ENCODE peak calls at places on chromosome 7, in ten cellular contexts. B is prostate gland, D is breast epithelium, P is stomach, A is K562, M is HCT116, Y is GM23338, Z is transverse colon, W is sigmoid colon, L is GM12878. G is an unnamed sample.

GRCh38 chr7:51026341-51026740 is 243.6 kb upstream of the GRB10 start:
- DNase-seq in L (no peak), P (no peak), Y (no peak), D (no peak), M (no peak), A (no peak), W (no peak), B (no peak), Z (no peak), G (no peak)

GRCh38 chr7:31948041-31948440 is 122.2 kb downstream of the PDE1C start:
- DNase-seq in W (no peak), A (no peak), P (no peak), Y (no peak), L (no peak), D (no peak), M (no peak), Z (no peak), B (no peak), G (no peak)

GRCh38 chr7:25196132-25196896 is 32.0 kb downstream of the NPVF start:
- DNase-seq in M (no peak), D (no peak), P (peak; percentile 58), Z (peak; percentile 38), B (no peak), W (no peak), Y (no peak), L (no peak), A (no peak), G (no peak)

GRCh38 chr7:125184801-125185200 is 255.2 kb upstream of the POT1 start:
- DNase-seq in M (no peak), D (no peak), Y (no peak), A (no peak), Z (no peak), W (no peak), B (no peak), P (no peak), L (no peak), G (no peak)

GRCh38 chr7:41886257-41886905 is 183.5 kb upstream of the INHBA start:
- DNase-seq in M (no peak), L (no peak), W (peak; percentile 86), Y (no peak), D (peak; percentile 24), Z (peak; percentile 47), B (no peak), P (no peak), A (no peak), G (peak; percentile 81)

GRCh38 chr7:416761-417624 is 102.7 kb downstream of the PDGFA start:
- DNase-seq in Z (no peak), B (no peak), W (peak; percentile 62), D (no peak), M (no peak), A (no peak), L (no peak), P (no peak), Y (no peak), G (peak; percentile 56)

GRCh38 chr7:108328174-108328651 is 128.0 kb downstream of the NRCAM start:
- DNase-seq in P (no peak), Z (no peak), D (no peak), A (no peak), W (no peak), B (no peak), Y (peak; percentile 50), M (no peak), L (peak; percentile 36), G (no peak)

GRCh38 chr7:18019562-18019961 is 8.1 kb downstream of the PRPS1L1 start:
- DNase-seq in D (no peak), W (no peak), B (no peak), M (peak; percentile 16), L (no peak), Z (no peak), Y (no peak), P (no peak), A (no peak), G (no peak)

GRCh38 chr7:88465586-88465985 is 158.9 kb upstream of the STEAP4 start:
- DNase-seq in B (no peak), Y (no peak), D (no peak), P (no peak), L (no peak), A (no peak), W (no peak), Z (no peak), M (no peak), G (no peak)

GRCh38 chr7:137983308-137984008 is 18.4 kb downstream of the CREB3L2 start:
- DNase-seq in B (no peak), Z (no peak), P (no peak), M (no peak), D (no peak), L (no peak), W (no peak), A (no peak), Y (no peak), G (no peak)

GRCh38 chr7:43405948-43406347 is 177.0 kb upstream of the STK17A start:
- DNase-seq in L (no peak), B (no peak), Y (no peak), M (no peak), P (no peak), D (no peak), W (no peak), Z (no peak), A (no peak), G (no peak)

GRCh38 chr7:65798111-65799075 is 74.5 kb upstream of the VKORC1L1 start:
- DNase-seq in W (no peak), Z (no peak), M (no peak), A (no peak), P (no peak), Y (no peak), B (no peak), D (no peak), L (peak; percentile 67), G (no peak)

GRCh38 chr7:149781921-149782320 is 8.5 kb upstream of the ZNF467 start:
- DNase-seq in B (no peak), M (no peak), Z (no peak), Y (no peak), L (no peak), P (no peak), D (no peak), W (no peak), A (no peak), G (no peak)

GRCh38 chr7:150380463-150380862 is 1.3 kb downstream of the ZNF775 start:
- DNase-seq in A (no peak), L (no peak), M (no peak), W (peak; percentile 48), B (no peak), Z (no peak), P (no peak), D (no peak), Y (no peak), G (no peak)

GRCh38 chr7:133512560-133512959 is 259.7 kb downstream of the EXOC4 start:
- DNase-seq in Y (no peak), W (no peak), Z (no peak), L (no peak), A (no peak), D (no peak), M (no peak), P (no peak), B (no peak), G (no peak)

GRCh38 chr7:87216701-87217508 is 2.6 kb downstream of the TMEM243 start:
- DNase-seq in M (no peak), L (peak; percentile 97), A (no peak), Z (peak; percentile 42), B (no peak), W (no peak), D (no peak), Y (no peak), P (no peak), G (no peak)

GRCh38 chr7:52648903-52649302 is 386.5 kb upstream of the POM121L12 start:
- DNase-seq in W (no peak), M (no peak), A (no peak), B (no peak), Y (no peak), Z (no peak), D (no peak), L (no peak), P (no peak), G (no peak)

GRCh38 chr7:27175626-27176342 is 1.7 kb upstream of the HOXA10 start:
- DNase-seq in P (no peak), D (no peak), B (no peak), A (no peak), Z (peak; percentile 40), Y (peak; percentile 60), W (peak; percentile 78), M (no peak), L (no peak), G (peak; percentile 69)

GRCh38 chr7:132932321-132933075 is 149.4 kb downstream of the CHCHD3 start:
- DNase-seq in M (no peak), P (no peak), D (no peak), A (no peak), W (no peak), Z (no peak), L (no peak), Y (peak; percentile 47), B (no peak), G (no peak)

GRCh38 chr7:114062810-114063209 is 144.0 kb upstream of the PPP1R3A start:
- DNase-seq in W (no peak), Y (no peak), A (no peak), D (no peak), B (no peak), Z (peak; percentile 37), P (no peak), L (no peak), M (no peak), G (no peak)
- H3K36me3 ChIP-seq in W (no peaks in the 10 kb centered on the region), Y (no peaks in the 10 kb centered on the region), A (no peaks in the 10 kb centered on the region), D (no peaks in the 10 kb centered on the region), B (no peaks in the 10 kb centered on the region), Z (no peaks in the 10 kb centered on the region), P (no peaks in the 10 kb centered on the region), L (no peaks in the 10 kb centered on the region), M (no peaks in the 10 kb centered on the region), G (no peaks in the 10 kb centered on the region)

DNA sequence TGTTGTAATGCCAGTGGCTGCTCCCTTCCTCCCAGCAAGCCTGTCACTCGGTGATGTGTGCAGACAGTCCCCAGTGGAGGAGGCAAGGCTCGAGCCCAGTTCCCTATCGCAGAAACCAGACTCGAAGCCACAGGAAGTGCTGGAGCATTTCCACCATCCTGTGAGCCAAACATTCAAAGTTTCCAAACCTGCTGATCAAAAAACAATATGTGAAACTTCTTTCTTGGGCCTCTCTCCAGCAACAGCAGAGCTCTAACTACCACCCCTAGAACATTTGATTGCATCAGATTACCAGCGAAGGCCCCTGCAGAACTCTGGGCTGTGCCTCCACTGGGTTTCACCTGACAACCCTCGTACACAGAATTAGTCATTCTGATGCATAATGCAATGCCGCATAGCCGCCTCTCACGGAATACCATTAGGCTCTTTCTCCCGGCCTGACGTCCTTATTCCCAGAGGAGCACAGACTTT is 94.0 kb downstream of the ELMO1 start:
- DNase-seq in A (peak; percentile 33), W (peak; percentile 88), D (no peak), Z (peak; percentile 35), Y (no peak), P (no peak), L (no peak), M (no peak), B (no peak), G (peak; percentile 90)
- TF ChIP-seq POLR2AphosphoS5 in A (no peak), W (no peak), D (peak; percentile 40), Z (no peak), Y (no peak), P (peak; percentile 17), L (no peak), M (no peak), B (no peak), G (no peak)

GRCh38 chr7:102981451-102981850 is 68.7 kb downstream of the LRRC17 start:
- DNase-seq in M (no peak), Z (no peak), B (no peak), D (no peak), A (no peak), W (no peak), P (no peak), L (no peak), Y (no peak), G (no peak)
- H3K4me1 ChIP-seq in M (peaks cover 7% of the 10 kb centered on the region), Z (no peaks in the 10 kb centered on the region), B (no peaks in the 10 kb centered on the region), D (no peaks in the 10 kb centered on the region), A (peaks cover 37% of the 10 kb centered on the region), W (no peaks in the 10 kb centered on the region), P (no peaks in the 10 kb centered on the region), L (no peaks in the 10 kb centered on the region), Y (no peaks in the 10 kb centered on the region), G (peaks cover 4% of the 10 kb centered on the region)

GRCh38 chr7:130515315-130516047 is 23.6 kb downstream of the MEST start:
- DNase-seq in Z (no peak), B (no peak), W (no peak), P (no peak), Y (no peak), D (no peak), L (no peak), A (no peak), M (no peak), G (no peak)
- H3K36me3 ChIP-seq in Z (no peaks in the 10 kb centered on the region), B (no peaks in the 10 kb centered on the region), W (peaks cover 8% of the 10 kb centered on the region), P (peaks cover 32% of the 10 kb centered on the region), Y (no peaks in the 10 kb centered on the region), D (no peaks in the 10 kb centered on the region), L (no peaks in the 10 kb centered on the region), A (peaks cover 2% of the 10 kb centered on the region), M (no peaks in the 10 kb centered on the region), G (peaks cover 4% of the 10 kb centered on the region)